ENCODE peak calls at places on chromosomes 12 and 14, in nine cellular contexts. One of them, this sample, is unnamed.

GRCh38 chr14:90453401-90453951 is 56.6 kb downstream of the CALM1 start:
- DNase-seq in colonic mucosa: no peak
- DNase-seq in neural crest cell: no peak
- DNase-seq in activated T-helper 1 cell treated with anti-CD3 and anti-CD28 coated beads, Interleukin-12 subunit alpha, Interleukin-12 subunit beta, Interleukin-2, Interleukin-4 antibody, amounts not matched to agents 30 ng/mL and 10 ng/mL and 1 ng/mL, durations not matched to agents 14 hours and 24 hours and 36 hours: no peak
- DNase-seq in ecto neural progenitor cell: no peak
- DNase-seq in AG09309: no peak
- DNase-seq in GOT3: no peak
- DNase-seq in PC-3: no peak
- DNase-seq in KBM-7: no peak
- DNase-seq in this sample: no peak

GRCh38 chr12:11941601-11942360 is 129.0 kb upstream of the BCL2L14 start:
- DNase-seq in colonic mucosa: no peak
- DNase-seq in neural crest cell: no peak
- DNase-seq in activated T-helper 1 cell treated with anti-CD3 and anti-CD28 coated beads, Interleukin-12 subunit alpha, Interleukin-12 subunit beta, Interleukin-2, Interleukin-4 antibody, amounts not matched to agents 30 ng/mL and 10 ng/mL and 1 ng/mL, durations not matched to agents 14 hours and 24 hours and 36 hours: no peak
- DNase-seq in ecto neural progenitor cell: no peak
- DNase-seq in AG09309: peak
- DNase-seq in GOT3: no peak
- DNase-seq in PC-3: peak
- DNase-seq in KBM-7: no peak
- DNase-seq in this sample: peak

GRCh38 chr14:41570415-41571155 is 36.1 kb upstream of the LRFN5 start:
- DNase-seq in colonic mucosa: no peak
- DNase-seq in neural crest cell: no peak
- DNase-seq in activated T-helper 1 cell treated with anti-CD3 and anti-CD28 coated beads, Interleukin-12 subunit alpha, Interleukin-12 subunit beta, Interleukin-2, Interleukin-4 antibody, amounts not matched to agents 30 ng/mL and 10 ng/mL and 1 ng/mL, durations not matched to agents 14 hours and 24 hours and 36 hours: no peak
- DNase-seq in ecto neural progenitor cell: no peak
- DNase-seq in AG09309: no peak
- DNase-seq in GOT3: no peak
- DNase-seq in PC-3: no peak
- DNase-seq in KBM-7: no peak
- DNase-seq in this sample: no peak

GRCh38 chr14:92897922-92898599 is 24.9 kb upstream of the CHGA start:
- DNase-seq in colonic mucosa: no peak
- DNase-seq in neural crest cell: no peak
- DNase-seq in activated T-helper 1 cell treated with anti-CD3 and anti-CD28 coated beads, Interleukin-12 subunit alpha, Interleukin-12 subunit beta, Interleukin-2, Interleukin-4 antibody, amounts not matched to agents 30 ng/mL and 10 ng/mL and 1 ng/mL, durations not matched to agents 14 hours and 24 hours and 36 hours: peak
- DNase-seq in ecto neural progenitor cell: no peak
- DNase-seq in AG09309: no peak
- DNase-seq in GOT3: no peak
- DNase-seq in PC-3: peak
- DNase-seq in KBM-7: no peak
- DNase-seq in this sample: no peak

GRCh38 chr14:88870777-88871176 is 46.3 kb downstream of the TTC8 start:
- DNase-seq in colonic mucosa: no peak
- DNase-seq in neural crest cell: no peak
- DNase-seq in activated T-helper 1 cell treated with anti-CD3 and anti-CD28 coated beads, Interleukin-12 subunit alpha, Interleukin-12 subunit beta, Interleukin-2, Interleukin-4 antibody, amounts not matched to agents 30 ng/mL and 10 ng/mL and 1 ng/mL, durations not matched to agents 14 hours and 24 hours and 36 hours: no peak
- DNase-seq in ecto neural progenitor cell: no peak
- DNase-seq in AG09309: no peak
- DNase-seq in GOT3: no peak
- DNase-seq in PC-3: no peak
- DNase-seq in KBM-7: no peak
- DNase-seq in this sample: no peak

GRCh38 chr12:113747048-113747447 is 219.1 kb downstream of the RBM19 start:
- DNase-seq in colonic mucosa: no peak
- DNase-seq in neural crest cell: no peak
- DNase-seq in activated T-helper 1 cell treated with anti-CD3 and anti-CD28 coated beads, Interleukin-12 subunit alpha, Interleukin-12 subunit beta, Interleukin-2, Interleukin-4 antibody, amounts not matched to agents 30 ng/mL and 10 ng/mL and 1 ng/mL, durations not matched to agents 14 hours and 24 hours and 36 hours: no peak
- DNase-seq in ecto neural progenitor cell: no peak
- DNase-seq in AG09309: no peak
- DNase-seq in GOT3: no peak
- DNase-seq in PC-3: no peak
- DNase-seq in KBM-7: no peak
- DNase-seq in this sample: no peak

GRCh38 chr14:56482306-56482705 is 97.3 kb upstream of the TMEM260 start:
- DNase-seq in colonic mucosa: no peak
- DNase-seq in neural crest cell: peak
- DNase-seq in activated T-helper 1 cell treated with anti-CD3 and anti-CD28 coated beads, Interleukin-12 subunit alpha, Interleukin-12 subunit beta, Interleukin-2, Interleukin-4 antibody, amounts not matched to agents 30 ng/mL and 10 ng/mL and 1 ng/mL, durations not matched to agents 14 hours and 24 hours and 36 hours: no peak
- DNase-seq in ecto neural progenitor cell: peak
- DNase-seq in AG09309: no peak
- DNase-seq in GOT3: no peak
- DNase-seq in PC-3: peak
- DNase-seq in KBM-7: peak
- DNase-seq in this sample: no peak

GRCh38 chr14:99157246-99157645 is 114.8 kb downstream of the BCL11B start:
- DNase-seq in colonic mucosa: no peak
- DNase-seq in neural crest cell: no peak
- DNase-seq in activated T-helper 1 cell treated with anti-CD3 and anti-CD28 coated beads, Interleukin-12 subunit alpha, Interleukin-12 subunit beta, Interleukin-2, Interleukin-4 antibody, amounts not matched to agents 30 ng/mL and 10 ng/mL and 1 ng/mL, durations not matched to agents 14 hours and 24 hours and 36 hours: no peak
- DNase-seq in ecto neural progenitor cell: no peak
- DNase-seq in AG09309: no peak
- DNase-seq in GOT3: no peak
- DNase-seq in PC-3: no peak
- DNase-seq in KBM-7: no peak
- DNase-seq in this sample: no peak

GRCh38 chr12:115872919-115873357 is 404.6 kb downstream of the MED13L start:
- DNase-seq in colonic mucosa: peak
- DNase-seq in neural crest cell: no peak
- DNase-seq in activated T-helper 1 cell treated with anti-CD3 and anti-CD28 coated beads, Interleukin-12 subunit alpha, Interleukin-12 subunit beta, Interleukin-2, Interleukin-4 antibody, amounts not matched to agents 30 ng/mL and 10 ng/mL and 1 ng/mL, durations not matched to agents 14 hours and 24 hours and 36 hours: no peak
- DNase-seq in ecto neural progenitor cell: no peak
- DNase-seq in AG09309: no peak
- DNase-seq in GOT3: no peak
- DNase-seq in PC-3: peak
- DNase-seq in KBM-7: no peak
- DNase-seq in this sample: no peak

GRCh38 chr12:109459247-109459646 is 17.9 kb downstream of the KCTD10 start:
- DNase-seq in colonic mucosa: no peak
- DNase-seq in neural crest cell: no peak
- DNase-seq in activated T-helper 1 cell treated with anti-CD3 and anti-CD28 coated beads, Interleukin-12 subunit alpha, Interleukin-12 subunit beta, Interleukin-2, Interleukin-4 antibody, amounts not matched to agents 30 ng/mL and 10 ng/mL and 1 ng/mL, durations not matched to agents 14 hours and 24 hours and 36 hours: no peak
- DNase-seq in ecto neural progenitor cell: no peak
- DNase-seq in AG09309: no peak
- DNase-seq in GOT3: no peak
- DNase-seq in PC-3: no peak
- DNase-seq in KBM-7: no peak
- DNase-seq in this sample: no peak

GRCh38 chr12:108616941-108617858 is 16.5 kb downstream of the SELPLG start:
- DNase-seq in colonic mucosa: no peak
- DNase-seq in neural crest cell: no peak
- DNase-seq in activated T-helper 1 cell treated with anti-CD3 and anti-CD28 coated beads, Interleukin-12 subunit alpha, Interleukin-12 subunit beta, Interleukin-2, Interleukin-4 antibody, amounts not matched to agents 30 ng/mL and 10 ng/mL and 1 ng/mL, durations not matched to agents 14 hours and 24 hours and 36 hours: peak
- DNase-seq in ecto neural progenitor cell: no peak
- DNase-seq in AG09309: no peak
- DNase-seq in GOT3: no peak
- DNase-seq in PC-3: no peak
- DNase-seq in KBM-7: peak
- DNase-seq in this sample: no peak

GRCh38 chr12:84508325-84508861 is 404.2 kb downstream of the SLC6A15 start:
- DNase-seq in colonic mucosa: peak
- DNase-seq in neural crest cell: no peak
- DNase-seq in activated T-helper 1 cell treated with anti-CD3 and anti-CD28 coated beads, Interleukin-12 subunit alpha, Interleukin-12 subunit beta, Interleukin-2, Interleukin-4 antibody, amounts not matched to agents 30 ng/mL and 10 ng/mL and 1 ng/mL, durations not matched to agents 14 hours and 24 hours and 36 hours: no peak
- DNase-seq in ecto neural progenitor cell: no peak
- DNase-seq in AG09309: peak
- DNase-seq in GOT3: peak
- DNase-seq in PC-3: peak
- DNase-seq in KBM-7: peak
- DNase-seq in this sample: peak

GRCh38 chr14:50631408-50631821 is 36.7 kb downstream of the SAV1 start:
- DNase-seq in colonic mucosa: no peak
- DNase-seq in neural crest cell: no peak
- DNase-seq in activated T-helper 1 cell treated with anti-CD3 and anti-CD28 coated beads, Interleukin-12 subunit alpha, Interleukin-12 subunit beta, Interleukin-2, Interleukin-4 antibody, amounts not matched to agents 30 ng/mL and 10 ng/mL and 1 ng/mL, durations not matched to agents 14 hours and 24 hours and 36 hours: no peak
- DNase-seq in ecto neural progenitor cell: no peak
- DNase-seq in AG09309: no peak
- DNase-seq in GOT3: no peak
- DNase-seq in PC-3: no peak
- DNase-seq in KBM-7: no peak
- DNase-seq in this sample: no peak

GRCh38 chr12:43551971-43552559 is at the start of gene ADAMTS20:
- DNase-seq in colonic mucosa: no peak
- DNase-seq in neural crest cell: peak
- DNase-seq in activated T-helper 1 cell treated with anti-CD3 and anti-CD28 coated beads, Interleukin-12 subunit alpha, Interleukin-12 subunit beta, Interleukin-2, Interleukin-4 antibody, amounts not matched to agents 30 ng/mL and 10 ng/mL and 1 ng/mL, durations not matched to agents 14 hours and 24 hours and 36 hours: no peak
- DNase-seq in ecto neural progenitor cell: peak
- DNase-seq in AG09309: no peak
- DNase-seq in GOT3: no peak
- DNase-seq in PC-3: no peak
- DNase-seq in KBM-7: no peak
- DNase-seq in this sample: no peak

GRCh38 chr12:67354322-67354721 is 85.2 kb downstream of the CAND1 start:
- DNase-seq in colonic mucosa: no peak
- DNase-seq in neural crest cell: no peak
- DNase-seq in activated T-helper 1 cell treated with anti-CD3 and anti-CD28 coated beads, Interleukin-12 subunit alpha, Interleukin-12 subunit beta, Interleukin-2, Interleukin-4 antibody, amounts not matched to agents 30 ng/mL and 10 ng/mL and 1 ng/mL, durations not matched to agents 14 hours and 24 hours and 36 hours: no peak
- DNase-seq in ecto neural progenitor cell: no peak
- DNase-seq in AG09309: no peak
- DNase-seq in GOT3: no peak
- DNase-seq in PC-3: no peak
- DNase-seq in KBM-7: no peak
- DNase-seq in this sample: no peak

GRCh38 chr14:40623641-40624040 is 983.0 kb upstream of the LRFN5 start:
- DNase-seq in colonic mucosa: no peak
- DNase-seq in neural crest cell: no peak
- DNase-seq in activated T-helper 1 cell treated with anti-CD3 and anti-CD28 coated beads, Interleukin-12 subunit alpha, Interleukin-12 subunit beta, Interleukin-2, Interleukin-4 antibody, amounts not matched to agents 30 ng/mL and 10 ng/mL and 1 ng/mL, durations not matched to agents 14 hours and 24 hours and 36 hours: no peak
- DNase-seq in ecto neural progenitor cell: no peak
- DNase-seq in AG09309: no peak
- DNase-seq in GOT3: no peak
- DNase-seq in PC-3: peak
- DNase-seq in KBM-7: no peak
- DNase-seq in this sample: no peak

GRCh38 chr12:42534184-42534838 is 55.2 kb downstream of the PRICKLE1 start:
- DNase-seq in colonic mucosa: no peak
- DNase-seq in neural crest cell: no peak
- DNase-seq in activated T-helper 1 cell treated with anti-CD3 and anti-CD28 coated beads, Interleukin-12 subunit alpha, Interleukin-12 subunit beta, Interleukin-2, Interleukin-4 antibody, amounts not matched to agents 30 ng/mL and 10 ng/mL and 1 ng/mL, durations not matched to agents 14 hours and 24 hours and 36 hours: no peak
- DNase-seq in ecto neural progenitor cell: no peak
- DNase-seq in AG09309: no peak
- DNase-seq in GOT3: no peak
- DNase-seq in PC-3: no peak
- DNase-seq in KBM-7: no peak
- DNase-seq in this sample: no peak

GRCh38 chr12:89357297-89357730 is 5.0 kb upstream of the DUSP6 start:
- DNase-seq in colonic mucosa: peak
- DNase-seq in neural crest cell: no peak
- DNase-seq in activated T-helper 1 cell treated with anti-CD3 and anti-CD28 coated beads, Interleukin-12 subunit alpha, Interleukin-12 subunit beta, Interleukin-2, Interleukin-4 antibody, amounts not matched to agents 30 ng/mL and 10 ng/mL and 1 ng/mL, durations not matched to agents 14 hours and 24 hours and 36 hours: no peak
- DNase-seq in ecto neural progenitor cell: no peak
- DNase-seq in AG09309: no peak
- DNase-seq in GOT3: no peak
- DNase-seq in PC-3: no peak
- DNase-seq in KBM-7: no peak
- DNase-seq in this sample: no peak

GRCh38 chr14:89252887-89253532 is 164.0 kb downstream of the FOXN3 start:
- DNase-seq in colonic mucosa: no peak
- DNase-seq in neural crest cell: no peak
- DNase-seq in activated T-helper 1 cell treated with anti-CD3 and anti-CD28 coated beads, Interleukin-12 subunit alpha, Interleukin-12 subunit beta, Interleukin-2, Interleukin-4 antibody, amounts not matched to agents 30 ng/mL and 10 ng/mL and 1 ng/mL, durations not matched to agents 14 hours and 24 hours and 36 hours: no peak
- DNase-seq in ecto neural progenitor cell: no peak
- DNase-seq in AG09309: no peak
- DNase-seq in GOT3: no peak
- DNase-seq in PC-3: no peak
- DNase-seq in KBM-7: peak
- DNase-seq in this sample: no peak

GRCh38 chr12:96720363-96720705 is 186.7 kb upstream of the NEDD1 start:
- DNase-seq in colonic mucosa: no peak
- DNase-seq in neural crest cell: no peak
- DNase-seq in activated T-helper 1 cell treated with anti-CD3 and anti-CD28 coated beads, Interleukin-12 subunit alpha, Interleukin-12 subunit beta, Interleukin-2, Interleukin-4 antibody, amounts not matched to agents 30 ng/mL and 10 ng/mL and 1 ng/mL, durations not matched to agents 14 hours and 24 hours and 36 hours: no peak
- DNase-seq in ecto neural progenitor cell: no peak
- DNase-seq in AG09309: no peak
- DNase-seq in GOT3: no peak
- DNase-seq in PC-3: peak
- DNase-seq in KBM-7: no peak
- DNase-seq in this sample: no peak

GRCh38 chr12:132433641-132434395 is 56.1 kb upstream of the FBRSL1 start:
- DNase-seq in colonic mucosa: no peak
- DNase-seq in neural crest cell: no peak
- DNase-seq in activated T-helper 1 cell treated with anti-CD3 and anti-CD28 coated beads, Interleukin-12 subunit alpha, Interleukin-12 subunit beta, Interleukin-2, Interleukin-4 antibody, amounts not matched to agents 30 ng/mL and 10 ng/mL and 1 ng/mL, durations not matched to agents 14 hours and 24 hours and 36 hours: no peak
- DNase-seq in ecto neural progenitor cell: no peak
- DNase-seq in AG09309: no peak
- DNase-seq in GOT3: no peak
- DNase-seq in PC-3: peak
- DNase-seq in KBM-7: no peak
- DNase-seq in this sample: no peak

GRCh38 chr14:80850197-80850814 is 91.2 kb downstream of the CEP128 start:
- DNase-seq in colonic mucosa: no peak
- DNase-seq in neural crest cell: no peak
- DNase-seq in activated T-helper 1 cell treated with anti-CD3 and anti-CD28 coated beads, Interleukin-12 subunit alpha, Interleukin-12 subunit beta, Interleukin-2, Interleukin-4 antibody, amounts not matched to agents 30 ng/mL and 10 ng/mL and 1 ng/mL, durations not matched to agents 14 hours and 24 hours and 36 hours: no peak
- DNase-seq in ecto neural progenitor cell: no peak
- DNase-seq in AG09309: peak
- DNase-seq in GOT3: no peak
- DNase-seq in PC-3: peak
- DNase-seq in KBM-7: peak
- DNase-seq in this sample: peak

GRCh38 chr14:39395555-39396254 is 36.5 kb downstream of the FBXO33 start:
- DNase-seq in colonic mucosa: no peak
- DNase-seq in neural crest cell: no peak
- DNase-seq in activated T-helper 1 cell treated with anti-CD3 and anti-CD28 coated beads, Interleukin-12 subunit alpha, Interleukin-12 subunit beta, Interleukin-2, Interleukin-4 antibody, amounts not matched to agents 30 ng/mL and 10 ng/mL and 1 ng/mL, durations not matched to agents 14 hours and 24 hours and 36 hours: no peak
- DNase-seq in ecto neural progenitor cell: no peak
- DNase-seq in AG09309: no peak
- DNase-seq in GOT3: no peak
- DNase-seq in PC-3: peak
- DNase-seq in KBM-7: no peak
- DNase-seq in this sample: peak

GRCh38 chr12:115571027-115571426 is 706.5 kb downstream of the MED13L start:
- DNase-seq in colonic mucosa: no peak
- DNase-seq in neural crest cell: no peak
- DNase-seq in activated T-helper 1 cell treated with anti-CD3 and anti-CD28 coated beads, Interleukin-12 subunit alpha, Interleukin-12 subunit beta, Interleukin-2, Interleukin-4 antibody, amounts not matched to agents 30 ng/mL and 10 ng/mL and 1 ng/mL, durations not matched to agents 14 hours and 24 hours and 36 hours: no peak
- DNase-seq in ecto neural progenitor cell: no peak
- DNase-seq in AG09309: no peak
- DNase-seq in GOT3: no peak
- DNase-seq in PC-3: no peak
- DNase-seq in KBM-7: no peak
- DNase-seq in this sample: no peak

GRCh38 chr12:98062464-98063245 is 452.7 kb upstream of the TMPO start:
- DNase-seq in colonic mucosa: no peak
- DNase-seq in neural crest cell: no peak
- DNase-seq in activated T-helper 1 cell treated with anti-CD3 and anti-CD28 coated beads, Interleukin-12 subunit alpha, Interleukin-12 subunit beta, Interleukin-2, Interleukin-4 antibody, amounts not matched to agents 30 ng/mL and 10 ng/mL and 1 ng/mL, durations not matched to agents 14 hours and 24 hours and 36 hours: no peak
- DNase-seq in ecto neural progenitor cell: no peak
- DNase-seq in AG09309: no peak
- DNase-seq in GOT3: no peak
- DNase-seq in PC-3: no peak
- DNase-seq in KBM-7: no peak
- DNase-seq in this sample: no peak

GRCh38 chr12:51333536-51333935 is 9.6 kb upstream of the BIN2 start:
- DNase-seq in colonic mucosa: no peak
- DNase-seq in neural crest cell: no peak
- DNase-seq in activated T-helper 1 cell treated with anti-CD3 and anti-CD28 coated beads, Interleukin-12 subunit alpha, Interleukin-12 subunit beta, Interleukin-2, Interleukin-4 antibody, amounts not matched to agents 30 ng/mL and 10 ng/mL and 1 ng/mL, durations not matched to agents 14 hours and 24 hours and 36 hours: no peak
- DNase-seq in ecto neural progenitor cell: no peak
- DNase-seq in AG09309: no peak
- DNase-seq in GOT3: no peak
- DNase-seq in PC-3: no peak
- DNase-seq in KBM-7: no peak
- DNase-seq in this sample: no peak

GRCh38 chr12:124296295-124296915 is 1.5 kb downstream of the RFLNA start:
- DNase-seq in colonic mucosa: peak
- DNase-seq in neural crest cell: no peak
- DNase-seq in activated T-helper 1 cell treated with anti-CD3 and anti-CD28 coated beads, Interleukin-12 subunit alpha, Interleukin-12 subunit beta, Interleukin-2, Interleukin-4 antibody, amounts not matched to agents 30 ng/mL and 10 ng/mL and 1 ng/mL, durations not matched to agents 14 hours and 24 hours and 36 hours: no peak
- DNase-seq in ecto neural progenitor cell: no peak
- DNase-seq in AG09309: no peak
- DNase-seq in GOT3: no peak
- DNase-seq in PC-3: no peak
- DNase-seq in KBM-7: no peak
- DNase-seq in this sample: no peak

GRCh38 chr12:132411457-132411856 is 78.5 kb upstream of the FBRSL1 start:
- DNase-seq in colonic mucosa: no peak
- DNase-seq in neural crest cell: no peak
- DNase-seq in activated T-helper 1 cell treated with anti-CD3 and anti-CD28 coated beads, Interleukin-12 subunit alpha, Interleukin-12 subunit beta, Interleukin-2, Interleukin-4 antibody, amounts not matched to agents 30 ng/mL and 10 ng/mL and 1 ng/mL, durations not matched to agents 14 hours and 24 hours and 36 hours: no peak
- DNase-seq in ecto neural progenitor cell: no peak
- DNase-seq in AG09309: no peak
- DNase-seq in GOT3: no peak
- DNase-seq in PC-3: no peak
- DNase-seq in KBM-7: no peak
- DNase-seq in this sample: no peak

GRCh38 chr12:45483571-45483970 is 245.9 kb upstream of the ARID2 start:
- DNase-seq in colonic mucosa: peak
- DNase-seq in neural crest cell: no peak
- DNase-seq in activated T-helper 1 cell treated with anti-CD3 and anti-CD28 coated beads, Interleukin-12 subunit alpha, Interleukin-12 subunit beta, Interleukin-2, Interleukin-4 antibody, amounts not matched to agents 30 ng/mL and 10 ng/mL and 1 ng/mL, durations not matched to agents 14 hours and 24 hours and 36 hours: no peak
- DNase-seq in ecto neural progenitor cell: no peak
- DNase-seq in AG09309: no peak
- DNase-seq in GOT3: no peak
- DNase-seq in PC-3: peak
- DNase-seq in KBM-7: no peak
- DNase-seq in this sample: no peak

GRCh38 chr12:51177897-51178296 is 5.0 kb upstream of the TFCP2 start:
- DNase-seq in colonic mucosa: no peak
- DNase-seq in neural crest cell: no peak
- DNase-seq in activated T-helper 1 cell treated with anti-CD3 and anti-CD28 coated beads, Interleukin-12 subunit alpha, Interleukin-12 subunit beta, Interleukin-2, Interleukin-4 antibody, amounts not matched to agents 30 ng/mL and 10 ng/mL and 1 ng/mL, durations not matched to agents 14 hours and 24 hours and 36 hours: no peak
- DNase-seq in ecto neural progenitor cell: no peak
- DNase-seq in AG09309: no peak
- DNase-seq in GOT3: no peak
- DNase-seq in PC-3: no peak
- DNase-seq in KBM-7: no peak
- DNase-seq in this sample: no peak

GRCh38 chr14:30211326-30211725 is 283.7 kb upstream of the PRKD1 start:
- DNase-seq in colonic mucosa: no peak
- DNase-seq in neural crest cell: no peak
- DNase-seq in activated T-helper 1 cell treated with anti-CD3 and anti-CD28 coated beads, Interleukin-12 subunit alpha, Interleukin-12 subunit beta, Interleukin-2, Interleukin-4 antibody, amounts not matched to agents 30 ng/mL and 10 ng/mL and 1 ng/mL, durations not matched to agents 14 hours and 24 hours and 36 hours: no peak
- DNase-seq in ecto neural progenitor cell: no peak
- DNase-seq in AG09309: no peak
- DNase-seq in GOT3: no peak
- DNase-seq in PC-3: no peak
- DNase-seq in KBM-7: no peak
- DNase-seq in this sample: no peak